ENCODE peak calls at places on chromosomes 11 and 22, in nine cellular contexts. G is transverse colon; N is thyroid gland; K is right cardiac atrium; H is SK-N-MC; F is CD8-positive, alpha-beta T cell; O is heart right ventricle; U is pancreas; P is Karpas-422. A is an unnamed sample.

GRCh38 chr11:62445314-62445740 is 26.5 kb downstream of the SCGB1A1 start:
- DNase-seq in G (peak), N (peak), K (peak), H (no peak), F (no peak), O (peak), U (peak), P (no peak), A (no peak)

GRCh38 chr11:3723014-3723708 is 52.0 kb upstream of the CHRNA10 start:
- DNase-seq in G (no peak), N (no peak), K (no peak), H (peak), F (no peak), O (no peak), U (no peak), P (no peak), A (no peak)

GRCh38 chr11:128302425-128303186 is 284.8 kb downstream of the ETS1 start:
- DNase-seq in G (peak), N (no peak), K (no peak), H (no peak), F (peak), O (no peak), U (no peak), P (no peak), A (no peak)

GRCh38 chr22:25064894-25065560 is 112.5 kb downstream of the KIAA1671 start:
- DNase-seq in G (no peak), N (no peak), K (no peak), H (no peak), F (no peak), O (no peak), U (no peak), P (no peak), A (no peak)

GRCh38 chr11:62791501-62792192 is at the start of gene TMEM223:
- DNase-seq in G (peak), N (peak), K (peak), H (no peak), F (peak), O (peak), U (peak), P (peak), A (peak)

GRCh38 chr22:43637267-43637666 is 174.8 kb downstream of the EFCAB6 start:
- DNase-seq in G (no peak), N (no peak), K (no peak), H (no peak), F (no peak), O (no peak), U (no peak), P (no peak), A (no peak)

GRCh38 chr11:134751825-134752224 is 339.8 kb upstream of the B3GAT1 start:
- DNase-seq in G (no peak), N (no peak), K (no peak), H (no peak), F (no peak), O (no peak), U (no peak), P (no peak), A (no peak)

GRCh38 chr22:35154937-35155387 is 89.0 kb downstream of the ISX start:
- DNase-seq in G (peak), N (peak), K (peak), H (no peak), F (no peak), O (peak), U (peak), P (peak), A (no peak)

GRCh38 chr11:132062031-132062430 is 691.6 kb downstream of the NTM start:
- DNase-seq in G (no peak), N (no peak), K (no peak), H (no peak), F (no peak), O (no peak), U (no peak), P (no peak), A (no peak)

GRCh38 chr11:78646564-78647185 is 72.0 kb upstream of the NARS2 start:
- DNase-seq in G (peak), N (peak), K (peak), H (no peak), F (peak), O (peak), U (peak), P (peak), A (peak)

GRCh38 chr11:120884290-120885020 is 139.4 kb upstream of the TBCEL start:
- DNase-seq in G (no peak), N (peak), K (no peak), H (no peak), F (no peak), O (no peak), U (no peak), P (no peak), A (no peak)

GRCh38 chr11:120881591-120881990 is 142.3 kb upstream of the TBCEL start:
- DNase-seq in G (no peak), N (no peak), K (no peak), H (no peak), F (no peak), O (no peak), U (no peak), P (no peak), A (no peak)

GRCh38 chr11:120882237-120882636 is 141.7 kb upstream of the TBCEL start:
- DNase-seq in G (no peak), N (no peak), K (no peak), H (no peak), F (no peak), O (no peak), U (no peak), P (no peak), A (no peak)

GRCh38 chr11:120880791-120881190 is 143.1 kb upstream of the TBCEL start:
- DNase-seq in G (no peak), N (no peak), K (no peak), H (no peak), F (no peak), O (no peak), U (no peak), P (no peak), A (no peak)

GRCh38 chr11:120883404-120884135 is 140.3 kb upstream of the TBCEL start:
- DNase-seq in G (no peak), N (peak), K (peak), H (no peak), F (no peak), O (peak), U (no peak), P (no peak), A (peak)
- H3K4me3 ChIP-seq in G (no peak), N (no peak), K (no peak), H (no peak), F (no peak), O (no peak), U (no peak), P (no peak), A (no peak)

DNA sequence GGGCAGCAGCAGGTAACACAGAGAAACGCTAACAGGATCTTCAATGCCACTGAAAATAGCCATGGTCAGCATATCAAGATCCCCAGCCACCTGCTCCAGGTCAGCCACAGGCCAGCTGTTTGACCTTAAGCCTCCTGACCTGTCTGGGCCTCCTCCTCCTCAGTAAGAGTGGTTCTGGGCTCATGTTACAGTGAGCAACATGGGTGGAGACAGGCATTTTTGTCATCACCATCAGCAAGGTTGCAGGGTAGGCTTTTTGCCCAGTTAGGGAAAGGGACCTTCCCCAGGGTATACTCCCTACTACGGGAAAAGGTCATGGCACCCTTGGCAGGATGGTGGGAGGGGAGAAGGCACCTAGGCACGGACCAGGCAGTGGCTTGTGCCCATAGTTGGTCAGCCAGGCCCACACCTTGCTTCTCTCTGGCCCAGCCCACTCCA is 131.8 kb upstream of the PARVA start:
- DNase-seq in G (no peak), N (no peak), K (no peak), H (no peak), F (no peak), O (no peak), U (no peak), P (no peak), A (no peak)
- H3K27ac ChIP-seq in G (no peak), N (no peak), K (peak), H (no peak), F (no peak), O (no peak), U (peak), P (no peak), A (no peak)

GRCh38 chr11:16296243-16296642 is 60.1 kb downstream of the SOX6 start:
- DNase-seq in G (no peak), N (no peak), K (no peak), H (no peak), F (no peak), O (no peak), U (no peak), P (no peak), A (no peak)

GRCh38 chr11:16292167-16292859 is 64.0 kb downstream of the SOX6 start:
- DNase-seq in G (no peak), N (no peak), K (no peak), H (no peak), F (peak), O (no peak), U (no peak), P (no peak), A (no peak)

GRCh38 chr11:16293204-16293681 is 63.1 kb downstream of the SOX6 start:
- DNase-seq in G (no peak), N (no peak), K (no peak), H (no peak), F (no peak), O (no peak), U (no peak), P (no peak), A (no peak)

GRCh38 chr11:16297332-16297731 is 59.0 kb downstream of the SOX6 start:
- DNase-seq in G (no peak), N (no peak), K (no peak), H (no peak), F (no peak), O (no peak), U (no peak), P (no peak), A (no peak)

DNA sequence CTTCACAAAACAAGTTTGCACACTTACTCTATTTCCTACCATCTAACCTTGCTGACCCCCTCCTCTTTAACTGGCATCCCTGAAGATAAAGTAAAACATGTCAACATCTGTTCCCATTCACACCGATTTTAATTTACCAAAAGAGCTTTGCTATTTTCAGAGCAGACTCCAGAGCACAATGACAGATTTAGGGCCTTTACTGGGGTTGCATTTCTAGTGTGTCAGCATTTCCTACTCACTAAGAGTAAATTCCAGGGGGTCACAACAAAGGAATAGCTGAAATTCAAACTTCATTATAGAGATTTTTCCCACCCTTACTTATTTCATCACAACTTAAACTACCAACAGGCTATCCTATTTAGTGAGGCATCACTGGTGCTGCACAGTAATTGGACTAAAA is 60.8 kb downstream of the SOX6 start:
- DNase-seq in G (no peak), N (no peak), K (no peak), H (peak), F (no peak), O (no peak), U (no peak), P (no peak), A (no peak)
- H3K4me3 ChIP-seq in G (no peak), N (no peak), K (no peak), H (peak), F (no peak), O (no peak), U (no peak), P (no peak), A (no peak)

GRCh38 chr22:41481925-41482318 is 13.0 kb downstream of the ACO2 start:
- DNase-seq in G (no peak), N (no peak), K (no peak), H (no peak), F (no peak), O (no peak), U (no peak), P (no peak), A (no peak)
- H3K27ac ChIP-seq in G (peak), N (peak), K (peak), H (no peak), F (no peak), O (peak), U (no peak), P (peak), A (peak)

GRCh38 chr22:20514658-20515406 is 7.4 kb downstream of the MED15 start:
- DNase-seq in G (no peak), N (no peak), K (peak), H (no peak), F (no peak), O (no peak), U (no peak), P (no peak), A (peak)
- H3K4me3 ChIP-seq in G (no peak), N (no peak), K (no peak), H (no peak), F (no peak), O (no peak), U (no peak), P (no peak), A (no peak)

GRCh38 chr11:102312656-102313055 is 4.6 kb upstream of the BIRC3 start:
- DNase-seq in G (no peak), N (no peak), K (no peak), H (no peak), F (no peak), O (no peak), U (no peak), P (no peak), A (no peak)
- H3K27ac ChIP-seq in G (peak), N (peak), K (no peak), H (peak), F (no peak), O (peak), U (peak), P (no peak), A (peak)

GRCh38 chr22:50035131-50035881 is 22.7 kb upstream of the IL17REL start:
- DNase-seq in G (no peak), N (no peak), K (no peak), H (no peak), F (no peak), O (no peak), U (no peak), P (no peak), A (no peak)

GRCh38 chr22:50041361-50042065 is 16.6 kb downstream of the TTLL8 start:
- DNase-seq in G (no peak), N (no peak), K (no peak), H (no peak), F (no peak), O (no peak), U (no peak), P (no peak), A (no peak)

GRCh38 chr22:50035976-50036375 is 22.1 kb downstream of the TTLL8 start:
- DNase-seq in G (no peak), N (no peak), K (no peak), H (no peak), F (no peak), O (no peak), U (no peak), P (no peak), A (no peak)

GRCh38 chr22:50040717-50041116 is 17.4 kb downstream of the TTLL8 start:
- DNase-seq in G (no peak), N (no peak), K (no peak), H (no peak), F (no peak), O (no peak), U (no peak), P (no peak), A (no peak)

GRCh38 chr22:50039669-50040458 is 18.2 kb downstream of the TTLL8 start:
- DNase-seq in G (no peak), N (no peak), K (no peak), H (no peak), F (no peak), O (no peak), U (no peak), P (no peak), A (no peak)
- H3K4me3 ChIP-seq in G (no peak), N (no peak), K (no peak), H (no peak), F (no peak), O (no peak), U (no peak), P (no peak), A (no peak)

DNA sequence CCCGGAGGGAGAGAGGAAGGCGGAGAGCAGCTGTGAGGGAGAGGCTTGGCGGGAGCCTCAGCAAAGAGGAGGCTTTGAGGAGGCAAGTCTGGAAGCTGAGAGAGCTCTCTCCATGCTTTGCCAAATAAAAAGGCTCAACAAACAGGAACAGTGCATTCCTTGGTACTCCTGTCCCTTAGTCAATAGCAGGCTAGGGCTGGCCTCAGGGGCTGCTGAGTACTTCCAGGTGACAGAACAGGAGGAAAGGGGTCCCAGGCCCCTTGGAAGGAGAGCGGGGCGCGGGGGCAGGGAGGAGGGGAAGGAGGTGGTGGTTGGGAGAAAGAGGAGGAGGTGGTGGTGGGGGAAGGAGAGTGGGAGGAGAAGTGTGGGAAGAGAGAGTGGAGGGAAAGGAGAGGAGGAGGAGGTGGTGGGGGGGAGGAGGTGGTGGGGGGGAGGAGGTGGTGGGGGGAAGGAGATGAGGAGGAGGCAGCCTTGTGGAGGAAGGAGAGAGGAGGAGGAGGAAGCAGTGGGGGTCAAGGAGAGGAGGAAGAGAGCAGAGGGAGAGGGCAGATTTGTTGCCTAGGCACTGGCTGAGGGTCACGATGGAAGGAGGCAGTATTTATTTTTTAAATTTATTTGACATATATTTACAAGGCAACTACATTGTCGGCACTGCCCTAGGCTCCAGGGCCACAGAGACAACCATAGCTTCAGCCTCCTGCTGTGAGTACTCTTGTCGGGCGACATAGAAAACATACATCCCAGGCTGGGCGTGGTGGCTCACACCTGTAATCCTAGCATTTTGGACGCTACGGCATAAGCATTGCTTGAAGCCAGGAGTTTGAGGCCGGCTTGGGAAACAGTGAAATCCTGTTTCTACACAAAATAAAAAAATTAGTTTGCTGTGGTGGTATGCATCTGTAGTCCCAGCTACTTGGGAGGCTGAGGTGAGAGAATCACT is 74.2 kb upstream of the ZBED5 start:
- DNase-seq in G (peak), N (no peak), K (peak), H (no peak), F (no peak), O (no peak), U (no peak), P (no peak), A (no peak)
- H3K27ac ChIP-seq in G (peak), N (peak), K (peak), H (peak), F (no peak), O (peak), U (peak), P (no peak), A (peak)

A was measured in psoas muscle.